ENCODE peak calls at places on chromosomes 13 and 19, in six cellular contexts. S is HepG2, N is H1, W is SK-N-SH, I is GM12891, D is K562. C is an unnamed sample.

GRCh38 chr19:7748756-7749155 is 1.4 kb upstream of the CD209 start:
- DNase-seq in D (no peak), I (no peak), W (no peak), S (peak), N (peak), C (no peak)

GRCh38 chr13:91516799-91517198 is 118.4 kb downstream of the GPC5 start:
- DNase-seq in N (no peak), I (no peak), S (no peak), W (no peak), D (no peak), C (no peak)

GRCh38 chr19:16285769-16286564 is 38.7 kb upstream of the KLF2 start:
- DNase-seq in S (no peak), W (no peak), I (no peak), D (no peak), N (peak), C (no peak)

GRCh38 chr19:33500991-33501390 is 20.6 kb downstream of the PEPD start:
- DNase-seq in W (no peak), N (no peak), S (no peak), I (no peak), D (no peak), C (no peak)

GRCh38 chr13:58999851-59000250 is 1163.9 kb downstream of the DIAPH3 start:
- DNase-seq in N (no peak), D (no peak), S (no peak), W (no peak), I (no peak), C (no peak)

GRCh38 chr13:113802090-113802531 is 43.1 kb downstream of the TMEM255B start:
- DNase-seq in I (no peak), W (peak), N (peak), S (peak), D (peak), C (no peak)

GRCh38 chr19:18353378-18354005 is 13.1 kb downstream of the PGPEP1 start:
- DNase-seq in S (no peak), D (no peak), W (no peak), N (no peak), I (no peak), C (no peak)

GRCh38 chr13:30744056-30744684 is 8.8 kb downstream of the ALOX5AP start:
- DNase-seq in I (peak), D (peak), W (no peak), N (no peak), S (peak), C (peak)

GRCh38 chr19:3034845-3035541 is 5.9 kb upstream of the TLE2 start:
- DNase-seq in S (no peak), N (peak), W (no peak), D (peak), I (no peak), C (no peak)

GRCh38 chr19:7622933-7623685 is 6.2 kb downstream of the XAB2 start:
- DNase-seq in S (no peak), D (peak), I (no peak), W (no peak), N (peak), C (no peak)

DNA sequence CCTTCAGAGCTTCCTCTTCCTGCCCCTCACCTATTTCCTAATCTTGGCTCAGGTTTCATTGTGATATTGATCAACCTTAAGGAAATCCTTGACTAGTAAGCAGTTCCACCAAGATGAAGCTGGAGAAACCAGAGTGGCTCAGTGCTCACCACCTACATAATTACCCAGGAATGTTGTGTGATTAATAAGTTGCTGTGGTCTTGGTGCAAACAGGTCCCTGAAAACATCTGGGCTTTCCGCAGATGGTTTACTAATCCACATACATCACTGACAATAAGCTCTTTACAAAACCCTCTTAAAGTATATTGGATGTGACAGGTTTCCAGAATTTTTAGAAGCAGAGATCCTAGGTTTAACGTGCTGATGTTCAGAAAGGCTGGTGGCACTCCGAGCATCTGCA is 8.6 kb upstream of the SERP2 start:
- DNase-seq in I (no peak), N (no peak), D (no peak), S (no peak), W (no peak), C (no peak)
- TF ChIP-seq TAF1 in I (no peak), N (no peak), D (no peak), S (no peak), W (no peak), C (no peak)

DNA sequence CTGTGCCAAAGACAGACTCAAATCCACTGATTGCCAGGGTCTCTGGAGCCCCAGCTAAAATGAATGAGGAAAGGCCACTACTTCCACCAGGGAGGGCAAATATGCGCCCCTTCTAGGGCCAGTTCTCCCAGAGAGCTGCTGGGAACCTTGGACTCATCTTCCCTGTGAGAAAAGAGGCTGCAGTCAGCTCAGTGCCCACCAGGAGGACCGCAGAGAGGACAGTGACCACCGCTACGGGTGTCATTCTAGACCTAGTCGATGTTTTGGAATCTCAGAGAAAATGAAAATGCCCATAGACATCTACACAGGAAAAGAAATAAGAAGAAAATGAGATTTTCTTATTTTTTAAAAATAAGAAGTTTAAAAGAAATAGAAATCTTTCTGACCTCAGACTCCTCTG is 235.1 kb downstream of the UQCRFS1 start:
- DNase-seq in S (no peak), N (peak), D (no peak), W (no peak), I (no peak), C (no peak)
- TF ChIP-seq TAF1 in S (no peak), N (no peak), D (no peak), W (no peak), I (no peak), C (no peak)

DNA sequence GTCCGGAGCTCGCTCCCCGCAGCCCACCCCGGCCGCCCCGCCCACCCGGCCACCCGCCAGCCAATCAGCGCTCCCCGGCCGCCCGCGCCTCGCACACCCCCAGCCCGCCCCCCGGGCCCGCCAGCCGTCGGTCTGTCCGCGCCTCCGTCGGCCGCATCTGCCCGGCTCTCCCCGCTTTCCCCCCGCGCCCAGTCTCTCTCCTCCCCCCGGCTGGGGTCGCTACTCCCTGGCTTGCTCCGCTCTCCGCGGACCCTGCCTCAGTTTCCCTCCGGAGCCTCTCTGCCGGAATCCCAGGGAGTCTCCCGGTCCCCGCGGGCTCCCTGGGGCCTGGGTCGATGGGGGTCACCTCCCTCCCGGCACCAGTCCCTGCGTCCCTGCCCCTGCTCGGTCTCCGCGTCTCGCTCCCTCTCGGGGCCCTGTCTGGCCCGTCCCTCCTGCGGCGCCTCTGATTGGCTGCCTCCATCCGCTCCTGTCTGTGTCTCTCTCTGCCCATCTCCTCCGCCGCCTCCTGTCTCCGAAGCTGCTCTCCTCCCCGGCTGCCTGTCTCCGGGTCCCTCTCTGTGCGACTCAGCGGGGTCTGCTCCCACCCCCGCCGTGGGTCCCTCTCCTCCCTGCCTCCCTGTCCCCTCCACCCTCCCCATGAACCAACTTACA is 485 bp downstream of the IL11 start:
- DNase-seq in W (peak), N (peak), S (no peak), D (peak), I (no peak), C (peak)
- TF ChIP-seq TAF1 in W (no peak), N (no peak), S (no peak), D (no peak), I (no peak), C (no peak)

GRCh38 chr13:75145926-75146325 is 336.0 kb downstream of the TBC1D4 start:
- DNase-seq in N (no peak), W (no peak), D (no peak), S (no peak), I (no peak), C (no peak)
- TF ChIP-seq TAF1 in N (no peak), W (no peak), D (no peak), S (no peak), I (no peak), C (no peak)

GRCh38 chr13:39684531-39685137 is 29.2 kb downstream of the COG6 start:
- DNase-seq in D (peak), I (no peak), W (peak), N (no peak), S (peak), C (no peak)
- TF ChIP-seq TAF1 in D (no peak), I (no peak), W (no peak), N (no peak), S (no peak), C (no peak)

DNA sequence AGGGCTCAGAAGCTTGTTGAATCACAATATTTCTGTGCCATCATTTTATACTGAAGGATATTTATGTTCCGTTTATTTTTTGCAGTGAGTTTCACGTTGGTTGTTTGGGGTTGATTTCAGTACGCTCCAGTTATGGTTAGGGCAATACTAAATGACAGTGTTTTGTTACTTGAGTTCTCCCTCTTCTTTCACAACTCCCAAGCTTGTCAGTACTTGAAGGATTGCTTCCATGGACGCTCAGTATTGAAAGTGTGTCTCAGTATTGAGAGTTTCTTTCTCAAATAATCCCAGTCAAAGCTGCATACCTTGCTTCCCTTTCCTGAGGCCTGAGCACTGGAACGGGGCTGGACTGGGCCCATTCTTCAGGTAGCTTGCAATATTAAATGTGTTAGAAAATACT is 38.9 kb downstream of the LACC1 start:
- DNase-seq in S (no peak), N (no peak), I (no peak), D (no peak), W (no peak), C (no peak)
- TF ChIP-seq TAF1 in S (no peak), N (no peak), I (no peak), D (no peak), W (no peak), C (no peak)

GRCh38 chr19:36009220-36009619 is 607 bp upstream of the SYNE4 start:
- DNase-seq in D (no peak), S (no peak), N (peak), I (peak), W (peak), C (peak)
- TF ChIP-seq TAF1 in D (no peak), S (no peak), N (peak), I (no peak), W (peak), C (no peak)

GRCh38 chr13:41017153-41017552 is 2.0 kb downstream of the ELF1 start:
- DNase-seq in W (no peak), I (no peak), N (no peak), S (no peak), D (peak), C (no peak)
- TF ChIP-seq TAF1 in W (no peak), I (no peak), N (no peak), S (no peak), D (no peak), C (no peak)

GRCh38 chr19:27975419-27976005 is 1237.4 kb downstream of the UQCRFS1 start:
- DNase-seq in N (no peak), I (no peak), D (no peak), S (no peak), W (no peak), C (no peak)

GRCh38 chr19:27971869-27972268 is 1241.1 kb downstream of the UQCRFS1 start:
- DNase-seq in W (no peak), S (no peak), I (no peak), D (no peak), N (no peak), C (no peak)

GRCh38 chr19:27971071-27971470 is 1241.9 kb downstream of the UQCRFS1 start:
- DNase-seq in W (no peak), D (no peak), N (no peak), S (no peak), I (no peak), C (no peak)

GRCh38 chr19:27972291-27973040 is 1240.5 kb downstream of the UQCRFS1 start:
- DNase-seq in D (no peak), W (no peak), S (no peak), N (no peak), I (no peak), C (no peak)

GRCh38 chr19:27974082-27974513 is 1238.9 kb downstream of the UQCRFS1 start:
- DNase-seq in N (peak), I (no peak), S (peak), W (peak), D (peak), C (no peak)
- TF ChIP-seq TAF1 in N (no peak), I (no peak), S (no peak), W (no peak), D (no peak), C (no peak)

GRCh38 chr19:4518345-4519171 is at the start of gene PLIN4:
- DNase-seq in D (no peak), I (no peak), W (no peak), N (peak), S (peak), C (no peak)
- TF ChIP-seq TAF1 in D (no peak), I (no peak), W (no peak), N (no peak), S (peak), C (no peak)